ENCODE peak calls at places on chromosome 16, in four cellular contexts. M is psoas muscle, K is skeletal muscle cell, E is NCI-H1930. Y is an unnamed sample.

GRCh38 chr16:71214771-71215381 is 15.6 kb downstream of the HYDIN start:
- DNase-seq in M (no peak), K (no peak), E (no peak), Y (no peak)

GRCh38 chr16:70589998-70590471 is 56.3 kb upstream of the IL34 start:
- DNase-seq in M (peak), K (peak), E (no peak), Y (no peak)

GRCh38 chr16:85593503-85594195 is 19.5 kb upstream of the GSE1 start:
- DNase-seq in M (no peak), K (no peak), E (no peak), Y (no peak)

GRCh38 chr16:89881368-89881730 is 8.0 kb downstream of the TCF25 start:
- DNase-seq in M (no peak), K (no peak), E (no peak), Y (peak)

GRCh38 chr16:48408688-48409087 is 23.5 kb upstream of the SIAH1 start:
- DNase-seq in M (no peak), K (peak), E (no peak), Y (peak)

GRCh38 chr16:81755915-81756644 is 23.0 kb upstream of the PLCG2 start:
- DNase-seq in M (peak), K (no peak), E (no peak), Y (no peak)

GRCh38 chr16:83810906-83811305 is 3.1 kb downstream of the HSBP1 start:
- DNase-seq in M (no peak), K (no peak), E (no peak), Y (no peak)

GRCh38 chr16:29808219-29808900 is 2.0 kb downstream of the MAZ start:
- DNase-seq in M (peak), K (no peak), E (no peak), Y (no peak)

GRCh38 chr16:23207485-23207884 is 24.9 kb downstream of the SCNN1G start:
- DNase-seq in M (no peak), K (no peak), E (peak), Y (no peak)

GRCh38 chr16:56356276-56357241 is 68.8 kb downstream of the AMFR start:
- DNase-seq in M (peak), K (peak), E (no peak), Y (peak)

GRCh38 chr16:27883576-27883975 is 179.9 kb downstream of the GSG1L start:
- DNase-seq in M (no peak), K (no peak), E (no peak), Y (no peak)

GRCh38 chr16:87847467-87847784 is 21.9 kb downstream of the SLC7A5 start:
- DNase-seq in M (no peak), K (no peak), E (no peak), Y (no peak)

GRCh38 chr16:22859925-22860324 is 46.0 kb downstream of the HS3ST2 start:
- DNase-seq in M (no peak), K (no peak), E (no peak), Y (no peak)

GRCh38 chr16:1789643-1790045 is 3.9 kb downstream of the IGFALS start:
- DNase-seq in M (no peak), K (no peak), E (no peak), Y (peak)

GRCh38 chr16:85924675-85925074 is 25.7 kb downstream of the IRF8 start:
- DNase-seq in M (no peak), K (no peak), E (no peak), Y (no peak)

GRCh38 chr16:85820604-85821372 is 21.3 kb downstream of the COX4I1 start:
- DNase-seq in M (no peak), K (no peak), E (no peak), Y (no peak)

GRCh38 chr16:67198238-67198734 is 645 bp upstream of the ELMO3 start:
- DNase-seq in M (peak), K (no peak), E (no peak), Y (peak)

GRCh38 chr16:50102046-50102756 is 36.4 kb downstream of the HEATR3 start:
- DNase-seq in M (no peak), K (peak), E (no peak), Y (no peak)

GRCh38 chr16:57969451-57970123 is 1.3 kb downstream of the CNGB1 start:
- DNase-seq in M (peak), K (no peak), E (no peak), Y (peak)

GRCh38 chr16:69613283-69614154 is 47.8 kb downstream of the NFAT5 start:
- DNase-seq in M (no peak), K (peak), E (no peak), Y (no peak)

GRCh38 chr16:27929818-27930217 is 133.7 kb downstream of the GSG1L start:
- DNase-seq in M (no peak), K (no peak), E (no peak), Y (no peak)